ENCODE peak calls at places on chromosomes 2 and 18, in seven cellular contexts. V is stimulated activated CD8-positive, alpha-beta memory T cell treated with anti-CD3 and anti-CD28 coated beads, Interleukin-15, amount 100 ng/mL, for 4 hours; Z is psoas muscle; M is NAMALWA; K is MV-4-11; Y is NCI-H1092; C is endodermal cell. O is an unnamed sample.

GRCh38 chr2:71299507-71299906 is 32.1 kb upstream of the ZNF638 start:
- DNase-seq in V (no peak), Y (no peak), M (peak; percentile 64), Z (no peak), K (peak; percentile 11), C (no peak), O (peak; percentile 49)

GRCh38 chr2:181790716-181791649 is 100.5 kb upstream of the ITPRID2 start:
- DNase-seq in V (no peak), Y (no peak), K (peak; percentile 41), C (no peak), M (no peak), Z (no peak), O (no peak)

GRCh38 chr2:23596316-23596885 is 211.4 kb downstream of the KLHL29 start:
- DNase-seq in M (no peak), Y (no peak), C (no peak), Z (peak; percentile 44), V (no peak), K (no peak), O (no peak)

GRCh38 chr2:171723724-171724683 is 36.7 kb downstream of the DYNC1I2 start:
- DNase-seq in C (peak; percentile 68), M (no peak), Z (no peak), K (no peak), V (no peak), Y (peak; percentile 87), O (no peak)

GRCh38 chr2:97871096-97871780 is 124.5 kb downstream of the TMEM131 start:
- DNase-seq in Y (no peak), M (no peak), V (no peak), Z (no peak), C (no peak), K (no peak), O (no peak)

GRCh38 chr2:145273840-145274239 is 753.9 kb upstream of the ZEB2 start:
- DNase-seq in C (no peak), Y (no peak), M (no peak), V (no peak), Z (no peak), K (no peak), O (no peak)

GRCh38 chr18:189254-189653 is 30.9 kb downstream of the USP14 start:
- DNase-seq in Y (no peak), M (no peak), C (no peak), K (no peak), Z (no peak), V (no peak), O (no peak)

GRCh38 chr2:29920130-29920577 is 1.2 kb downstream of the ALK start:
- DNase-seq in M (no peak), V (no peak), K (no peak), Z (peak; percentile 60), C (peak; percentile 97), Y (no peak), O (peak; percentile 22)

GRCh38 chr2:56009758-56010534 is 86.4 kb upstream of the EFEMP1 start:
- DNase-seq in Y (no peak), C (no peak), M (peak; percentile 80), Z (no peak), V (no peak), K (peak; percentile 18), O (peak; percentile 60)

GRCh38 chr2:100427627-100428258 is 10.3 kb upstream of the CHST10 start:
- DNase-seq in M (peak; percentile 76), V (peak; percentile 48), C (peak; percentile 84), K (no peak), Z (peak; percentile 26), Y (peak; percentile 49), O (peak; percentile 69)